ENCODE peak calls at places on chromosome 6, in seven cellular contexts. G is HCT116, Y is foreskin fibroblast, U is fibroblast of mammary gland, I is left ventricle myocardium inferior, S is fibroblast of the aortic adventitia, N is lower leg skin. K is an unnamed sample.

GRCh38 chr6:8170754-8171153 is 68.4 kb upstream of the EEF1E1 start:
- DNase-seq in U (no peak), S (no peak), Y (no peak), N (no peak), I (no peak), G (no peak), K (no peak)

GRCh38 chr6:12627053-12627452 is 89.5 kb upstream of the PHACTR1 start:
- DNase-seq in S (no peak), N (no peak), U (no peak), I (no peak), Y (no peak), G (no peak), K (no peak)

GRCh38 chr6:142328070-142328469 is 26.3 kb downstream of the ADGRG6 start:
- DNase-seq in U (no peak), Y (no peak), N (no peak), S (no peak), I (no peak), G (no peak), K (no peak)

GRCh38 chr6:939526-940252 is 246.8 kb upstream of the EXOC2 start:
- DNase-seq in U (no peak), N (peak; percentile 72), G (no peak), Y (no peak), S (no peak), I (no peak), K (no peak)

GRCh38 chr6:22205266-22205665 is 91.6 kb downstream of the PRL start:
- DNase-seq in Y (no peak), I (no peak), G (no peak), N (no peak), S (no peak), U (no peak), K (no peak)

GRCh38 chr6:132763269-132763668 is 5.6 kb upstream of the VNN2 start:
- DNase-seq in Y (peak; percentile 2), I (no peak), N (no peak), G (no peak), U (no peak), S (no peak), K (no peak)

GRCh38 chr6:148074291-148074690 is 268.3 kb upstream of the SASH1 start:
- DNase-seq in I (no peak), U (no peak), S (no peak), Y (no peak), G (no peak), N (no peak), K (no peak)

GRCh38 chr6:146902846-146903245 is 301.4 kb upstream of the STXBP5 start:
- DNase-seq in S (no peak), N (no peak), I (no peak), Y (no peak), G (no peak), U (no peak), K (no peak)

GRCh38 chr6:154410619-154411044 is 54.0 kb upstream of the IPCEF1 start:
- DNase-seq in Y (peak; percentile 95), S (peak; percentile 98), U (peak; percentile 97), N (no peak), G (peak; percentile 66), I (no peak), K (peak; percentile 72)

DNA sequence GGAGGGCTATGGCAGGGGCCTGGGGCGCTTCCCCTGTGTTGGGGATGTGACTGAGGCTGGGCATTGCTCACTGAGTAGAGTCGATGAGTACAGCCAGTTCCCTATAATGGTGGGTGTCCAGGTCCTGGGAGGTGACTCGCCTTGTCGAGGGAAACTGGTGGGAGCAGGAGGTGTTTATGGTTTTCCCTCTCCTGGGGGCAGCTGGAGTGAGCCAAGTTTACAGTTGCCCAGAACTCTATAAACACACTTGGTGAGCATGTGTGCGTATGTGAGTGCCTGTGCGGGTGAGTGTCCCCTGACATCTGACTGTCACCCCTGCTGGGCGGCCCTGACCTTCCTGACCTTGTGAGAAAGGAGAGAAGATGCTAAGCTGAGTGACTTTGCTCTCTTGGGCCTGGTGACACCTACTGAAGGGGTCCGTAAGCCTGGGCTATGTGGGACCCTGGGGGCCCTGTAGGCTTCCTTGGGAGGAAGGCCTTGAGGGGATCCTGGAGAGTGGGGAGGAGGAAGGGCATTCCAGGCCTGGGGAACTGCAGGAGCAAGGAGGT is 65.9 kb downstream of the VEGFA start:
- DNase-seq in G (no peak), N (no peak), Y (peak; percentile 21), I (no peak), U (peak; percentile 59), S (no peak), K (no peak)
- H3K4me3 ChIP-seq in G (no peak overlapping the region), N (no peak overlapping the region), Y (no peak overlapping the region), I (no peak overlapping the region), U (no peak overlapping the region), S (no peak overlapping the region), K (no peak overlapping the region)

DNA sequence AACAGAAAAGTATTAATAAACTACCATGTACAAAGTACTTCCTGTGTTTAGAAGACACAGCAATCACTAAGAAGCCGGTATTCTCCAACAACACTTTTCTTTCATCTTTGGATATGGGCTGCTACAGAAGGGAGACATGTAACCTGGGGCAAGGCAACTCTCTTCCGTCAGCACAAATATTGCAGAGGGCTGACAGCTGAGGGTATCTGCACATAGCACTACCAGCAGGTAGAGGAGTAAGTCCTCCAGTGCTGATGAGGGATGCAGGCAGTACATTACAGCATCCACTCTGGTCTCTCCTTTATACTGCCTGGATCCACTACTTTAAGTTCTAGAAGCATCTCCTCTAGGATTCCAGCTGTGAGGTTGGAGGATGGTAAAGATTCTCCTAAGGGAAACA is 110.5 kb upstream of the ADGRF1 start:
- DNase-seq in G (no peak), I (no peak), U (no peak), S (no peak), Y (no peak), N (no peak), K (no peak)
- H3K4me3 ChIP-seq in G (no peak overlapping the region), I (no peak overlapping the region), U (no peak overlapping the region), S (no peak overlapping the region), Y (no peak overlapping the region), N (no peak overlapping the region), K (no peak overlapping the region)

GRCh38 chr6:115220760-115221159 is 839.9 kb downstream of the FRK start:
- DNase-seq in G (no peak), Y (no peak), U (no peak), I (no peak), N (no peak), S (no peak), K (no peak)

GRCh38 chr6:115219645-115220044 is 841.0 kb downstream of the FRK start:
- DNase-seq in N (no peak), I (no peak), Y (no peak), U (no peak), G (no peak), S (no peak), K (no peak)

GRCh38 chr6:115216835-115217234 is 843.9 kb downstream of the FRK start:
- DNase-seq in N (no peak), I (no peak), S (no peak), Y (no peak), U (no peak), G (no peak), K (no peak)

DNA sequence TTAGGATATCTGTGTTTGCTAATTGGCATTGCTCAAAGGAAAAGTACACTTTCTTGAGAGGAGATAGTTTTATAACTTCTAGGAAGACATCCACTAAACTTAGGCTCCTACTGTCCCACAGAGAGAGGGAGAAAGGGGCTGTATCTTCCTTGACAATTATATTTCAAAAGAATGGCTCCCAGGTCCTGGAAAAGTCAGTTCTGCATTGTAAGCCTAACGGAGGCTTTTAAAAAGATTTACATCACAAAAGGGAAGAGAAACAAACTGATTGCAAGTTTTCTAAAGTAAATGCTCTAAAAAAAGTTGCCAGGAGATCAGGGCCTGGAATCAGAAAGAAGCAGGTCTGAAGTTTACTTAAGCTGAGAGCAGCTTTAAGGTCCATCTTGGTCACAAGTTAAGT is 839.5 kb downstream of the FRK start:
- DNase-seq in I (no peak), N (no peak), Y (no peak), S (no peak), G (no peak), U (no peak), K (no peak)
- H3K4me3 ChIP-seq in I (no peak overlapping the region), N (no peak overlapping the region), Y (no peak overlapping the region), S (no peak overlapping the region), G (no peak overlapping the region), U (no peak overlapping the region), K (no peak overlapping the region)

DNA sequence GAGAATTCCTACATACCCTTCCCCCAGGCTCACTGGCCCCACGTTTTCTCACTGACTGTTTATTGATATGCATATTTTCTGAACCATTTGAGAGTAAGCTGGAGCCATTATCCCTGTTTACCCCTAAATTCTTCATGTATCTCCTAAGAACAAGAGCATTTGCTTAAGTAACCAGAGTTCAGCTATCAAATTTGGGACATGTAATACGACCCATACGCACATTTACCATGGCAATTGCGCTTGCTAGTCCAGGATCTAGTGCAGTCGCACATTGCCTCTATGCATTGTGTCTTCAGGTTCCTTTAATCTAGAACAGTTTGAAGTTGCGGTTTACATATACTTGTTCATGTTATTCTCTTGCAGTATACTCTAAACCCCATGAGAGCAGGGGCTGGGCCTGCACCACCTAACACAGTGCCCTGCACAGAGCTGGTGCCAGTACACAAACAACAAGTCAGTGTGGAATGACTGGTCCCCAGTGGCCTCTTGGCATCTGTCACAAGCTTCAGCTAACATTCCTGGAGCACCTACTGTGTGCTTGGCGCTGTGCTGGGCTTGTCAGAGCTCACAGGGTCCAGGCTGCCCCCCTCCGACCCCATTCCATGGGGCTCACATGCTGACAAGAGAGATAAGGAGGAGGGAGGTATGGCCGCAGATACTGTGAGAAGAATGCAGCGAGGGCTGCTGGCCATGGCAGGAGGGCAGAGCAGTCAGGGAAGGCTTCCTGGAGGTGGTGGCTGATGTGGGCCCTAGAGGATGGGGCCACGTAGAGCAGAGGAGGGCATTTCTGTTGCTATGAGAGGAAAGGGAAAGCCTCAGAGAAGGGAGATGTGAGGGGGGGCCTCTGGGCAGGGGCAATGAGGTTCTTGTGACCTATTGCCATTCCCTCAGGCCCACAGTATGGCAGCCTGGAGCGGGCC is 28.1 kb downstream of the SPDEF start:
- DNase-seq in G (no peak), S (no peak), U (no peak), I (no peak), N (no peak), Y (no peak), K (no peak)
- H3K4me3 ChIP-seq in G (no peak overlapping the region), S (no peak overlapping the region), U (no peak overlapping the region), I (no peak overlapping the region), N (no peak overlapping the region), Y (no peak overlapping the region), K (no peak overlapping the region)

GRCh38 chr6:39821739-39822532 is 29.8 kb downstream of the DAAM2 start:
- DNase-seq in U (no peak), N (no peak), I (peak; percentile 70), Y (peak; percentile 59), G (no peak), S (peak; percentile 7), K (no peak)
- H3K4me3 ChIP-seq in U (peak overlapping the region; percentile 21), N (no peak overlapping the region), I (peak overlapping the region; percentile 53), Y (peak overlapping the region; percentile 25), G (no peak overlapping the region), S (no peak overlapping the region), K (no peak overlapping the region)

K was measured in Panc1.